ENCODE peak calls at places on chromosomes 3 and 15, in four cellular contexts. Q is Right ventricle myocardium superior, C is lower lobe of right lung, V is myocyte. Y is an unnamed sample.

GRCh38 chr15:88256261-88257230 is at the start of gene NTRK3:
- DNase-seq in C (no peak), Q (no peak), V (no peak), Y (no peak)

GRCh38 chr15:63156708-63157065 is 590 bp downstream of the RPS27L start:
- DNase-seq in V (peak), C (no peak), Q (no peak), Y (no peak)

GRCh38 chr3:172530566-172530965 is 7.3 kb upstream of the TNFSF10 start:
- DNase-seq in V (no peak), Q (no peak), C (no peak), Y (no peak)

GRCh38 chr15:31471731-31472430 is 145.2 kb downstream of the KLF13 start:
- DNase-seq in Q (no peak), C (no peak), V (peak), Y (no peak)

GRCh38 chr3:13518516-13519351 is 30.2 kb upstream of the FBLN2 start:
- DNase-seq in C (no peak), Q (peak), V (no peak), Y (no peak)

GRCh38 chr15:38707802-38708671 is 143.4 kb upstream of the RASGRP1 start:
- DNase-seq in C (no peak), Q (no peak), V (peak), Y (no peak)

GRCh38 chr15:22735781-22736180 is 50.7 kb upstream of the NIPA1 start:
- DNase-seq in V (no peak), C (no peak), Q (no peak), Y (no peak)

GRCh38 chr3:87167634-87168456 is 59.3 kb upstream of the CHMP2B start:
- DNase-seq in C (no peak), V (peak), Q (no peak), Y (no peak)

GRCh38 chr3:127014536-127015281 is 31.8 kb downstream of the PLXNA1 start:
- DNase-seq in C (no peak), Q (no peak), V (no peak), Y (no peak)

GRCh38 chr3:34175636-34176186 is 377.3 kb downstream of the PDCD6IP start:
- DNase-seq in C (no peak), V (no peak), Q (no peak), Y (no peak)

GRCh38 chr3:69388241-69388640 is 2.4 kb upstream of the FRMD4B start:
- DNase-seq in C (no peak), Q (no peak), V (no peak), Y (no peak)

GRCh38 chr3:100588251-100588650 is 21.1 kb upstream of the ADGRG7 start:
- DNase-seq in Q (no peak), C (no peak), V (no peak), Y (no peak)

GRCh38 chr3:197891-198491 is 1.4 kb downstream of the CHL1 start:
- DNase-seq in C (peak), V (no peak), Q (peak), Y (no peak)

GRCh38 chr15:89003865-89004725 is 84.2 kb upstream of the ABHD2 start:
- DNase-seq in Q (peak), C (no peak), V (no peak), Y (no peak)

GRCh38 chr3:138459619-138460535 is 25.5 kb downstream of the ESYT3 start:
- DNase-seq in C (peak), Q (no peak), V (peak), Y (no peak)

GRCh38 chr3:145251311-145251710 is 909.7 kb downstream of the PLOD2 start:
- DNase-seq in C (no peak), V (no peak), Q (no peak), Y (no peak)

GRCh38 chr3:1164101-1164500 is 71.3 kb downstream of the CNTN6 start:
- DNase-seq in C (no peak), V (no peak), Q (no peak), Y (no peak)

GRCh38 chr3:111200027-111200426 is 128.4 kb downstream of the NECTIN3 start:
- DNase-seq in V (peak), C (no peak), Q (no peak), Y (no peak)

GRCh38 chr3:138219255-138219654 is 32.2 kb downstream of the ARMC8 start:
- DNase-seq in C (no peak), V (no peak), Q (no peak), Y (no peak)

Y was measured in effector memory CD4-positive, alpha-beta T cell.